ENCODE peak calls at places on chromosome 4, in four cellular contexts. L is HepG2, Q is GM12878, K is NT2/D1. Y is an unnamed sample.
A peak's percentile ranks its signal among the peaks of the same experiment; 100 is the strongest.

GRCh38 chr4:187995322-187996207 is at the start of gene ZFP42:
- DNase-seq in L (no peak), Q (no peak), K (no peak), Y (peak; percentile 86)

GRCh38 chr4:53136954-53137353 is 228.9 kb downstream of the SCFD2 start:
- DNase-seq in L (no peak), Q (no peak), K (no peak), Y (no peak)

GRCh38 chr4:88697588-88698329 is at the start of gene NAP1L5:
- DNase-seq in L (no peak), Q (peak; percentile 7), K (peak; percentile 38), Y (peak; percentile 65)

GRCh38 chr4:70651864-70652506 is 14.3 kb downstream of the JCHAIN start:
- DNase-seq in L (peak; percentile 27), Q (no peak), K (no peak), Y (peak; percentile 46)

GRCh38 chr4:52037730-52038108 is 380 bp downstream of the SGCB start:
- DNase-seq in L (no peak), Q (no peak), K (no peak), Y (no peak)

GRCh38 chr4:80897537-80898303 is 132.8 kb upstream of the BMP3 start:
- DNase-seq in L (no peak), Q (peak; percentile 60), K (no peak), Y (no peak)

GRCh38 chr4:57943672-57944071 is 833.5 kb upstream of the IGFBP7 start:
- DNase-seq in L (no peak), Q (no peak), K (no peak), Y (no peak)

GRCh38 chr4:10305816-10306215 is 151.4 kb downstream of the ZNF518B start:
- DNase-seq in L (no peak), Q (no peak), K (no peak), Y (no peak)

GRCh38 chr4:25158817-25159216 is 1.4 kb downstream of the SEPSECS start:
- DNase-seq in L (no peak), Q (no peak), K (no peak), Y (no peak)

GRCh38 chr4:142169216-142169615 is 532.8 kb downstream of the IL15 start:
- DNase-seq in L (no peak), Q (no peak), K (no peak), Y (no peak)

GRCh38 chr4:100823066-100823992 is 305.5 kb upstream of the EMCN start:
- DNase-seq in L (peak; percentile 82), Q (peak; percentile 68), K (no peak), Y (no peak)

GRCh38 chr4:152415980-152416379 is 119.9 kb downstream of the FBXW7 start:
- DNase-seq in L (peak; percentile 24), Q (no peak), K (no peak), Y (no peak)

GRCh38 chr4:48944659-48945290 is 38.2 kb upstream of the OCIAD2 start:
- DNase-seq in L (peak; percentile 3), Q (no peak), K (no peak), Y (peak; percentile 75)

GRCh38 chr4:145619639-145619996 is 433 bp downstream of the MMAA start:
- DNase-seq in L (peak; percentile 81), Q (peak; percentile 45), K (peak; percentile 3), Y (no peak)

GRCh38 chr4:145614235-145614615 is 5.0 kb upstream of the MMAA start:
- DNase-seq in L (no peak), Q (no peak), K (no peak), Y (no peak)

GRCh38 chr4:145618912-145619638 is at the start of gene MMAA:
- DNase-seq in L (peak; percentile 83), Q (peak; percentile 75), K (peak; percentile 72), Y (peak; percentile 59)

GRCh38 chr4:145613546-145614234 is 5.5 kb upstream of the MMAA start:
- DNase-seq in L (no peak), Q (no peak), K (no peak), Y (no peak)

GRCh38 chr4:145618210-145618911 is 824 bp upstream of the MMAA start:
- DNase-seq in L (no peak), Q (no peak), K (no peak), Y (no peak)
- TF ChIP-seq ZNF274 in L (no peak), Q (no peak), K (no peak), Y (no peak)

DNA sequence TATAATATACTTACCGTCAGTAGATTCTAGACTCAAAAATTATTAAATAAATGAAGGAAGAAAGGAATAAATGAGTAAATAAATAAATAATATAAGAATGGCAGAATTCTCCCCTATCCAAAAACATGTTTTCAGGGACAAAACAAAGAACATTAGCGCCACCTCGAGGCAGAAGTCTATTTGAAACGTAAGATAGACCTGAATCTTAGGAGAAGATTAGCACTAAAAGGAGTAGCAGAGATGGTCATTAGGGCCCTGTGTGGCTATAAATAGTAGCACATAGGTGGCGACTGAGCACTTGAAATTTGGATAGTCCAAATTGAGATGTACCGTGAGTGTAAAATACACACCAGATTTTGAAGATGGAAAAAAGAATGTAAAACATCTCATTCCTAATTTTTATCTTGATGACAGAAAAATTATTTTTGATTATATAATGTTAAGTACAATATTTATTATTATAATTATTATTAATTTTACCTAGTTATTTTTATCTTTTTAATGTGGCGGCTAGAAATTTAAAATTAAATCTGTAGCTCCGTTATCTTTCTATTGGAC is 24.3 kb upstream of the SRD5A3 start:
- DNase-seq in L (peak; percentile 59), Q (peak; percentile 2), K (peak; percentile 64), Y (peak; percentile 87)
- TF ChIP-seq SUZ12 in L (no peak), Q (no peak), K (no peak), Y (no peak)

GRCh38 chr4:109216085-109216696 is 86.3 kb downstream of the COL25A1 start:
- DNase-seq in L (no peak), Q (no peak), K (no peak), Y (no peak)

GRCh38 chr4:109215511-109215910 is 86.9 kb downstream of the COL25A1 start:
- DNase-seq in L (no peak), Q (no peak), K (no peak), Y (no peak)

GRCh38 chr4:109211671-109212070 is 90.8 kb downstream of the COL25A1 start:
- DNase-seq in L (no peak), Q (no peak), K (no peak), Y (no peak)

GRCh38 chr4:109214622-109215350 is 87.7 kb downstream of the COL25A1 start:
- DNase-seq in L (no peak), Q (no peak), K (no peak), Y (no peak)

GRCh38 chr4:109213056-109213455 is 89.4 kb downstream of the COL25A1 start:
- DNase-seq in L (no peak), Q (no peak), K (no peak), Y (no peak)
- TF ChIP-seq ZNF274 in L (no peak), Q (no peak), K (no peak), Y (no peak)

DNA sequence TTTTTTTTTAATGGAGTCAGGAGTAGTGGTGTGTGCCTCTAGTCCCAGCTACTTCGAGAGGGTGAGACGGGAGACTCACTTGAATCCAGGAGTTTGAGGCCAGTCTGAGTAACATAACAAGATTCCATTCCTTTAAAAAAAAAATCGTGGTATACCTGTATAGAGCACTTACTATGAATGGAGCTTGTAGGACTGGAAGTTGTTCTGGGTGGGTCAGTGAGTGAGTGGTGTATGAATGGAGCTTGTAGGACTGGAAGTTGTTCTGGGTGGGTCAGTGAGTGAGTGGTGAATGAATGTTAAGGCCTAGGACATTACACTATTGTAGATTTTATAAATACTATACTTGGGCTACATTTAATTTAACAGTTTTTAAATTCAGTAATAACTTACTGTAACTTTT is 2.9 kb upstream of the SLC10A7 start:
- DNase-seq in L (no peak), Q (no peak), K (no peak), Y (no peak)
- TF ChIP-seq SUZ12 in L (no peak), Q (no peak), K (no peak), Y (no peak)

GRCh38 chr4:128428397-128428796 is 140.8 kb upstream of the PGRMC2 start:
- DNase-seq in L (no peak), Q (no peak), K (no peak), Y (no peak)
- TF ChIP-seq ZNF274 in L (no peak), Q (no peak), K (no peak), Y (no peak)

DNA sequence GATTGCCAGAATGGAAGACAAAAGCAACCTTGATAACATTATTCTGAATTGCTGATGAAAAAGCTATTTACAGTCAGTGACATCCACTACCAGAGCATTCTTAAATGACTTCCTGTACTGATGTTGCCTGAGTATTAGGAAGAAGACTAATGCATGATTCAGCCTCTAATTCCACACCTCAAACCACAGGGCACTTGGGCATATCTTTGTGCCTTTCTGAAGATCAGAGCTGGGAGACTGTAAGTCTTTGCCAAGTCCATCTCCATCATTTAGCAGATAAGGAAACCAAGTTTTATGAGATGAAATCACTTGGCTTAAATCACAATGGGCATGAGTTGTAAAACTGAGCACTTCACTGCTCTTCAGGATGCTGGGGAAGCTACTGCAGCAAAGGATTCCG is 565.6 kb downstream of the PPARGC1A start:
- DNase-seq in L (no peak), Q (no peak), K (no peak), Y (no peak)
- TF ChIP-seq SUZ12 in L (no peak), Q (no peak), K (no peak), Y (no peak)

GRCh38 chr4:113446019-113446418 is 315.5 kb downstream of the CAMK2D start:
- DNase-seq in L (peak; percentile 24), Q (no peak), K (no peak), Y (no peak)
- TF ChIP-seq ZNF274 in L (no peak), Q (no peak), K (no peak), Y (no peak)

GRCh38 chr4:6992728-6993655 is 50.2 kb upstream of the TADA2B start:
- DNase-seq in L (no peak), Q (no peak), K (no peak), Y (no peak)
- TF ChIP-seq SUZ12 in L (no peak), Q (no peak), K (no peak), Y (no peak)

GRCh38 chr4:1300466-1301455 is 11.1 kb downstream of the MAEA start:
- DNase-seq in L (no peak), Q (no peak), K (no peak), Y (no peak)
- TF ChIP-seq ZNF274 in L (no peak), Q (no peak), K (no peak), Y (no peak)